ENCODE peak calls at places on chromosomes 7 and 10, in six cellular contexts. One of them, this sample, is unnamed.

GRCh38 chr10:84177541-84178386 is 4.2 kb downstream of the GPR15LG start:
- DNase-seq in PC-3: no peak
- DNase-seq in WTC11: no peak
- DNase-seq in GM10248: peak
- DNase-seq in GM06990: peak
- DNase-seq in uterus: no peak
- DNase-seq in this sample: no peak

GRCh38 chr10:12509016-12509793 is 159.9 kb downstream of the CAMK1D start:
- DNase-seq in PC-3: no peak
- DNase-seq in WTC11: no peak
- DNase-seq in GM10248: no peak
- DNase-seq in GM06990: no peak
- DNase-seq in uterus: no peak
- DNase-seq in this sample: no peak

GRCh38 chr10:15321431-15322321 is 49.4 kb downstream of the FAM171A1 start:
- DNase-seq in PC-3: no peak
- DNase-seq in WTC11: no peak
- DNase-seq in GM10248: no peak
- DNase-seq in GM06990: no peak
- DNase-seq in uterus: no peak
- DNase-seq in this sample: no peak

GRCh38 chr7:78510580-78511188 is 712.1 kb downstream of the PHTF2 start:
- DNase-seq in PC-3: peak
- DNase-seq in WTC11: peak
- DNase-seq in GM10248: peak
- DNase-seq in GM06990: no peak
- DNase-seq in uterus: no peak
- DNase-seq in this sample: peak

GRCh38 chr10:124035306-124035927 is 58.0 kb downstream of the CHST15 start:
- DNase-seq in PC-3: no peak
- DNase-seq in WTC11: peak
- DNase-seq in GM10248: no peak
- DNase-seq in GM06990: no peak
- DNase-seq in uterus: no peak
- DNase-seq in this sample: no peak

GRCh38 chr7:101169838-101170531 is 4.6 kb upstream of the VGF start:
- DNase-seq in PC-3: peak
- DNase-seq in WTC11: peak
- DNase-seq in GM10248: peak
- DNase-seq in GM06990: peak
- DNase-seq in uterus: peak
- DNase-seq in this sample: peak

GRCh38 chr10:70582793-70583700 is 19.5 kb downstream of the PRF1 start:
- DNase-seq in PC-3: no peak
- DNase-seq in WTC11: peak
- DNase-seq in GM10248: no peak
- DNase-seq in GM06990: no peak
- DNase-seq in uterus: no peak
- DNase-seq in this sample: no peak

GRCh38 chr10:133608855-133609254 is 17.7 kb downstream of the FRG2B start:
- DNase-seq in PC-3: peak
- DNase-seq in WTC11: no peak
- DNase-seq in GM10248: no peak
- DNase-seq in GM06990: no peak
- DNase-seq in uterus: no peak
- DNase-seq in this sample: peak

GRCh38 chr10:58209669-58210068 is 58.0 kb downstream of the IPMK start:
- DNase-seq in PC-3: no peak
- DNase-seq in WTC11: no peak
- DNase-seq in GM10248: no peak
- DNase-seq in GM06990: no peak
- DNase-seq in uterus: no peak
- DNase-seq in this sample: no peak

GRCh38 chr7:1142051-1142635 is 17.9 kb downstream of the ZFAND2A start:
- DNase-seq in PC-3: no peak
- DNase-seq in WTC11: no peak
- DNase-seq in GM10248: no peak
- DNase-seq in GM06990: no peak
- DNase-seq in uterus: no peak
- DNase-seq in this sample: no peak

GRCh38 chr7:98105942-98106544 is 619 bp upstream of the LMTK2 start:
- DNase-seq in PC-3: peak
- DNase-seq in WTC11: no peak
- DNase-seq in GM10248: no peak
- DNase-seq in GM06990: no peak
- DNase-seq in uterus: no peak
- DNase-seq in this sample: peak

GRCh38 chr7:129784783-129785456 is 167.8 kb downstream of the UBE2H start:
- DNase-seq in PC-3: no peak
- DNase-seq in WTC11: peak
- DNase-seq in GM10248: no peak
- DNase-seq in GM06990: peak
- DNase-seq in uterus: no peak
- DNase-seq in this sample: no peak

GRCh38 chr7:45708046-45708950 is 134.1 kb downstream of the ADCY1 start:
- DNase-seq in PC-3: no peak
- DNase-seq in WTC11: peak
- DNase-seq in GM10248: no peak
- DNase-seq in GM06990: no peak
- DNase-seq in uterus: no peak
- DNase-seq in this sample: no peak

GRCh38 chr10:103013398-103013797 is 95.3 kb downstream of the CNNM2 start:
- DNase-seq in PC-3: no peak
- DNase-seq in WTC11: no peak
- DNase-seq in GM10248: no peak
- DNase-seq in GM06990: no peak
- DNase-seq in uterus: no peak
- DNase-seq in this sample: no peak

GRCh38 chr7:101166909-101167644 is 1.7 kb upstream of the VGF start:
- DNase-seq in PC-3: no peak
- DNase-seq in WTC11: peak
- DNase-seq in GM10248: no peak
- DNase-seq in GM06990: no peak
- DNase-seq in uterus: no peak
- DNase-seq in this sample: no peak

GRCh38 chr7:91898240-91898992 is 17.9 kb upstream of the MTERF1 start:
- DNase-seq in PC-3: peak
- DNase-seq in WTC11: no peak
- DNase-seq in GM10248: no peak
- DNase-seq in GM06990: no peak
- DNase-seq in uterus: no peak
- DNase-seq in this sample: no peak

GRCh38 chr10:31873724-31874123 is 54.9 kb downstream of the ARHGAP12 start:
- DNase-seq in PC-3: no peak
- DNase-seq in WTC11: no peak
- DNase-seq in GM10248: no peak
- DNase-seq in GM06990: no peak
- DNase-seq in uterus: no peak
- DNase-seq in this sample: no peak

GRCh38 chr10:83994351-83994750 is 145.0 kb upstream of the GHITM start:
- DNase-seq in PC-3: no peak
- DNase-seq in WTC11: no peak
- DNase-seq in GM10248: no peak
- DNase-seq in GM06990: no peak
- DNase-seq in uterus: no peak
- DNase-seq in this sample: no peak

GRCh38 chr10:52215745-52216361 is 98.2 kb upstream of the DKK1 start:
- DNase-seq in PC-3: peak
- DNase-seq in WTC11: no peak
- DNase-seq in GM10248: peak
- DNase-seq in GM06990: peak
- DNase-seq in uterus: peak
- DNase-seq in this sample: peak

GRCh38 chr10:75939541-75939940 is 508.1 kb downstream of the LRMDA start:
- DNase-seq in PC-3: no peak
- DNase-seq in WTC11: no peak
- DNase-seq in GM10248: no peak
- DNase-seq in GM06990: no peak
- DNase-seq in uterus: no peak
- DNase-seq in this sample: no peak

GRCh38 chr7:68969571-68969970 is 628.7 kb upstream of the AUTS2 start:
- DNase-seq in PC-3: no peak
- DNase-seq in WTC11: no peak
- DNase-seq in GM10248: no peak
- DNase-seq in GM06990: no peak
- DNase-seq in uterus: no peak
- DNase-seq in this sample: no peak

GRCh38 chr7:31811650-31812461 is 124.8 kb downstream of the PPP1R17 start:
- DNase-seq in PC-3: peak
- DNase-seq in WTC11: no peak
- DNase-seq in GM10248: no peak
- DNase-seq in GM06990: peak
- DNase-seq in uterus: no peak
- DNase-seq in this sample: peak

GRCh38 chr7:47552631-47553030 is 29.3 kb downstream of the TNS3 start:
- DNase-seq in PC-3: peak
- DNase-seq in WTC11: no peak
- DNase-seq in GM10248: peak
- DNase-seq in GM06990: no peak
- DNase-seq in uterus: peak
- DNase-seq in this sample: peak

GRCh38 chr10:33365871-33366411 is 31.5 kb upstream of the NRP1 start:
- DNase-seq in PC-3: peak
- DNase-seq in WTC11: no peak
- DNase-seq in GM10248: no peak
- DNase-seq in GM06990: no peak
- DNase-seq in uterus: no peak
- DNase-seq in this sample: peak

GRCh38 chr10:95742962-95743535 is 12.9 kb upstream of the ENTPD1 start:
- DNase-seq in PC-3: no peak
- DNase-seq in WTC11: no peak
- DNase-seq in GM10248: no peak
- DNase-seq in GM06990: no peak
- DNase-seq in uterus: no peak
- DNase-seq in this sample: no peak

GRCh38 chr10:3654496-3654895 is 130.5 kb downstream of the KLF6 start:
- DNase-seq in PC-3: peak
- DNase-seq in WTC11: no peak
- DNase-seq in GM10248: no peak
- DNase-seq in GM06990: no peak
- DNase-seq in uterus: no peak
- DNase-seq in this sample: peak

GRCh38 chr7:41048771-41049170 is 654.1 kb downstream of the INHBA start:
- DNase-seq in PC-3: no peak
- DNase-seq in WTC11: no peak
- DNase-seq in GM10248: no peak
- DNase-seq in GM06990: no peak
- DNase-seq in uterus: no peak
- DNase-seq in this sample: no peak

GRCh38 chr10:84395581-84395980 is 67.2 kb downstream of the CCSER2 start:
- DNase-seq in PC-3: no peak
- DNase-seq in WTC11: no peak
- DNase-seq in GM10248: no peak
- DNase-seq in GM06990: no peak
- DNase-seq in uterus: no peak
- DNase-seq in this sample: peak

GRCh38 chr7:43652364-43652763 is 69.5 kb downstream of the STK17A start:
- DNase-seq in PC-3: no peak
- DNase-seq in WTC11: no peak
- DNase-seq in GM10248: no peak
- DNase-seq in GM06990: no peak
- DNase-seq in uterus: no peak
- DNase-seq in this sample: no peak
- TF ChIP-seq CTCF in PC-3: no peak
- TF ChIP-seq CTCF in WTC11: no peak
- TF ChIP-seq CTCF in GM10248: peak
- TF ChIP-seq CTCF in GM06990: no peak
- TF ChIP-seq CTCF in uterus: no peak
- TF ChIP-seq CTCF in this sample: no peak

DNA sequence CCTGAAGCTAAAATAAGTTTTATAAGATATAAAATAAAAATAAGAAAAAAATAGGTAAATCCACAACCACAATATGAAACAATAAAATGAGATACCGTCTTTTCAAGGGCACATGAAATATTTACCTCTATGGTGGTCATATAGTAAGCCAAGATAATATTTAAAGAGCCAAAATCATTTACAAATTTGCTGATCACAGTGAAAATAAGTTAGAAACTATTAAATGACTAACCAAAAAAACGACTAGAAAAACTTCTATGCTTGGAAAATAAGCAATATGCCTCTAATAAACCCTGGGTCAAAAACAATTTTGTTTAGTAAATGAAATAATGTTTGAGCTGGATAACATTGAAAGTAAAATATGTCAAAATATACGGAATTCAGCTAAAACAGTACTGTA is 535.2 kb downstream of the GRID1 start:
- DNase-seq in PC-3: no peak
- DNase-seq in WTC11: no peak
- DNase-seq in GM10248: no peak
- DNase-seq in GM06990: no peak
- DNase-seq in uterus: no peak
- DNase-seq in this sample: no peak
- TF ChIP-seq CTCF in PC-3: no peak
- TF ChIP-seq CTCF in WTC11: no peak
- TF ChIP-seq CTCF in GM10248: no peak
- TF ChIP-seq CTCF in GM06990: no peak
- TF ChIP-seq CTCF in uterus: no peak
- TF ChIP-seq CTCF in this sample: no peak

DNA sequence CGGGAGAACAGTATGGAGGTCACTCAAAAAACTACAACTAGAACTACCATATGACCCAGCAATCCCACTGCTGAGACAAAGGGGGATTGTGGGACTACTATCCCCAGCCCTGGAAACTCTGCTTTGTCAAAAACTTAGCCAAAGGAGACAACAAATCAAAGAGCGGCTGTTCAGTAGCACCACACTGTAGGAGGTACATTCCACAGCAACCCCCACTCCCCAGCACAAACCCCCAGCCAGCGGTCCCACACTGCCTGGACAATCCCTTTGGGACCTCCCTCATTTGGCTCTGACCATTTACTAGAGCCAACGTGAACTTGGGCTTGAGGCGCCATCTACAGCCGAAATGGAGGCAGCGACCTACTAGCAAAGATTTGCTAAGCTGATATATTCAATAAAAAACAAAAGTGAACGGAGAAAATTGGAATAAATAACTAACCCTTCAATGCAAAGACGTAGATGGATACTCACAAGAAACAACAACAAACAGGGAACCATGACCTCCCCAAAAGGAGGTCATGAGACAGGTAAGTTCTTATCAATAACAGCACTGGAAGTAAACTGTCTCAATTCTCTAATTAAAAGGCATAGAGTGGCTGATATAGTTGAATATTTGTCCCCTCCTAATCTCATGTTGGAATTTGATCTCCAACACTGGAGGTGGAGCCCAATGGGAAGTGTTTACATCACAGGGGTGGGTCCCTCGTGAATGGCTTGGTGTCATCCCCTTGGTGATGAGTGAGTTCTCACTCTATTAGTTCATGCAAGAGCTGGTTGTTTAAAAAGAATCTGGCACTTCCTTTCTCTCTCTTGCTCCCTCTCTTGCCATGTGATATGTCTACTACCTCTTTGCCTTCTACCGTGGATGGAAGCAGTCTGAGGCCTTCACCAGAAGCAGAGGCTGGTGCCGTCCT is 119.0 kb upstream of the KCNMA1 start:
- DNase-seq in PC-3: peak
- DNase-seq in WTC11: peak
- DNase-seq in GM10248: peak
- DNase-seq in GM06990: no peak
- DNase-seq in uterus: no peak
- DNase-seq in this sample: peak
- TF ChIP-seq CTCF in PC-3: peak
- TF ChIP-seq CTCF in WTC11: peak
- TF ChIP-seq CTCF in GM10248: peak
- TF ChIP-seq CTCF in GM06990: peak
- TF ChIP-seq CTCF in uterus: no peak
- TF ChIP-seq CTCF in this sample: peak

GRCh38 chr7:106309352-106309751 is 24.6 kb upstream of the NAMPT start:
- DNase-seq in PC-3: no peak
- DNase-seq in WTC11: no peak
- DNase-seq in GM10248: no peak
- DNase-seq in GM06990: no peak
- DNase-seq in uterus: no peak
- DNase-seq in this sample: no peak
- TF ChIP-seq CTCF in PC-3: no peak
- TF ChIP-seq CTCF in WTC11: no peak
- TF ChIP-seq CTCF in GM10248: no peak
- TF ChIP-seq CTCF in GM06990: no peak
- TF ChIP-seq CTCF in uterus: no peak
- TF ChIP-seq CTCF in this sample: no peak

This sample was measured in MCF 10A.